ENCODE peak calls at places on chromosomes 3 and 15, in six cellular contexts. Z is WTC11, Q is GDM1, B is KBM-7, S is endothelial cell, W is heart left ventricle. H is an unnamed sample.

GRCh38 chr3:128665362-128666021 is 14.9 kb upstream of the RPN1 start:
- DNase-seq in W (no peak), B (peak), S (no peak), Q (no peak), Z (no peak), H (no peak)

GRCh38 chr3:186613637-186614265 is 891 bp downstream of the AHSG start:
- DNase-seq in S (no peak), Z (no peak), Q (no peak), B (no peak), W (no peak), H (no peak)

GRCh38 chr3:47663630-47664240 is 85.1 kb upstream of the CSPG5 start:
- DNase-seq in B (no peak), W (no peak), S (no peak), Z (no peak), Q (no peak), H (no peak)

GRCh38 chr3:81823882-81824395 is 62.5 kb upstream of the GBE1 start:
- DNase-seq in Q (peak), B (peak), W (no peak), S (no peak), Z (no peak), H (peak)

GRCh38 chr3:46380471-46381215 is 9.9 kb downstream of the CCR5 start:
- DNase-seq in S (no peak), Q (no peak), B (no peak), Z (no peak), W (no peak), H (no peak)

GRCh38 chr3:195250473-195251251 is 20.3 kb downstream of the XXYLT1 start:
- DNase-seq in B (no peak), Q (no peak), S (no peak), Z (no peak), W (no peak), H (peak)

GRCh38 chr15:101657968-101658784 is 6.0 kb upstream of the TM2D3 start:
- DNase-seq in Z (no peak), S (no peak), Q (no peak), B (peak), W (peak), H (peak)

GRCh38 chr3:186021673-186022362 is 84.0 kb upstream of the TRA2B start:
- DNase-seq in B (no peak), S (no peak), Z (no peak), Q (no peak), W (no peak), H (no peak)

GRCh38 chr3:80424951-80425350 is 657.2 kb upstream of the ROBO1 start:
- DNase-seq in W (no peak), Z (no peak), B (no peak), Q (no peak), S (no peak), H (no peak)

GRCh38 chr3:52153389-52154096 is 680 bp downstream of the POC1A start:
- DNase-seq in Q (no peak), S (no peak), Z (peak), W (no peak), B (peak), H (no peak)

GRCh38 chr3:30770387-30770786 is 124.1 kb downstream of the GADL1 start:
- DNase-seq in S (no peak), B (no peak), Q (no peak), Z (no peak), W (peak), H (no peak)

GRCh38 chr15:37873336-37873735 is 61.1 kb upstream of the TMCO5A start:
- DNase-seq in W (no peak), B (no peak), Z (no peak), S (no peak), Q (no peak), H (no peak)

GRCh38 chr3:130386604-130387263 is 41.3 kb downstream of the COL6A5 start:
- DNase-seq in S (no peak), Q (no peak), Z (no peak), B (no peak), W (no peak), H (no peak)

GRCh38 chr3:72663429-72663828 is 184.8 kb downstream of the SHQ1 start:
- DNase-seq in B (no peak), W (no peak), Z (no peak), Q (no peak), S (no peak), H (peak)